ENCODE peak calls at places on chromosomes 6 and 20, in nine cellular contexts. P, D, Q, F, W, U, H, C and G are unnamed samples.
A peak's percentile ranks its signal among the peaks of the same experiment; 100 is the strongest.

GRCh38 chr6:163955752-163956151 is 541.2 kb downstream of the QKI start:
- DNase-seq in W (no peak), C (no peak), U (no peak), F (no peak), H (peak; percentile 73), Q (no peak), D (no peak), P (no peak), G (no peak)

GRCh38 chr6:88586371-88587157 is 376.9 kb downstream of the RNGTT start:
- DNase-seq in C (no peak), D (no peak), W (no peak), Q (no peak), H (no peak), U (no peak), F (no peak), P (no peak), G (peak; percentile 64)

GRCh38 chr6:100134297-100134696 is 140.3 kb upstream of the MCHR2 start:
- DNase-seq in D (no peak), F (no peak), W (no peak), C (no peak), U (no peak), H (no peak), Q (no peak), P (no peak), G (no peak)

GRCh38 chr6:37306026-37306425 is 47.8 kb upstream of the RNF8 start:
- DNase-seq in P (no peak), D (no peak), F (no peak), U (no peak), W (no peak), Q (no peak), H (no peak), C (no peak), G (no peak)

GRCh38 chr6:36853325-36853724 is 14.1 kb upstream of the CPNE5 start:
- DNase-seq in W (no peak), F (no peak), Q (peak; percentile 78), D (no peak), C (no peak), P (peak; percentile 94), U (peak; percentile 49), H (no peak), G (no peak)

GRCh38 chr6:128005009-128005408 is 104.2 kb upstream of the THEMIS start:
- DNase-seq in W (no peak), Q (no peak), C (no peak), D (no peak), P (no peak), H (no peak), F (no peak), U (no peak), G (no peak)

GRCh38 chr6:85676086-85676729 is 33.5 kb upstream of the SYNCRIP start:
- DNase-seq in W (no peak), U (no peak), C (no peak), Q (no peak), F (no peak), H (no peak), D (no peak), P (peak; percentile 18), G (no peak)

GRCh38 chr6:123211777-123212545 is 215.9 kb downstream of the CLVS2 start:
- DNase-seq in F (no peak), D (no peak), H (no peak), C (no peak), U (no peak), W (no peak), P (no peak), Q (no peak), G (no peak)

GRCh38 chr6:127550403-127550802 is 26.6 kb upstream of the C6orf58 start:
- DNase-seq in D (no peak), C (no peak), W (no peak), F (no peak), U (no peak), Q (no peak), H (no peak), P (peak; percentile 71), G (no peak)

GRCh38 chr20:20546402-20546801 is 166.0 kb downstream of the RALGAPA2 start:
- DNase-seq in C (no peak), F (no peak), P (no peak), U (no peak), W (no peak), Q (no peak), H (peak; percentile 37), D (no peak), G (no peak)

GRCh38 chr6:26043389-26044139 is 43.7 kb upstream of the HFE start:
- DNase-seq in D (peak; percentile 54), W (peak; percentile 96), Q (peak; percentile 83), H (peak; percentile 95), U (peak; percentile 99), C (no peak), F (peak; percentile 79), P (peak; percentile 98), G (peak; percentile 63)

GRCh38 chr6:118335325-118335724 is 212.8 kb upstream of the PLN start:
- DNase-seq in F (no peak), U (no peak), C (no peak), H (no peak), D (no peak), W (no peak), P (no peak), Q (no peak), G (no peak)

GRCh38 chr6:14086701-14087100 is 30.9 kb upstream of the CD83 start:
- DNase-seq in F (no peak), H (no peak), D (no peak), U (no peak), P (no peak), Q (no peak), W (no peak), C (no peak), G (no peak)

GRCh38 chr6:143068001-143068400 is 7.3 kb downstream of the AIG1 start:
- DNase-seq in U (peak; percentile 21), C (no peak), H (no peak), Q (no peak), D (no peak), W (no peak), P (peak; percentile 31), F (no peak), G (no peak)

GRCh38 chr20:62274332-62275262 is 28.2 kb upstream of the ADRM1 start:
- DNase-seq in D (no peak), P (no peak), W (no peak), H (no peak), C (no peak), U (no peak), F (no peak), Q (no peak), G (peak; percentile 98)

GRCh38 chr6:2986722-2987196 is 12.9 kb upstream of the NQO2 start:
- DNase-seq in Q (no peak), P (peak; percentile 97), C (no peak), D (no peak), W (no peak), H (no peak), F (no peak), U (peak; percentile 15), G (no peak)

GRCh38 chr6:42742116-42742894 is 3.6 kb downstream of the TBCC start:
- DNase-seq in D (no peak), C (no peak), P (peak; percentile 21), F (no peak), U (no peak), Q (no peak), H (peak; percentile 55), W (no peak), G (no peak)

GRCh38 chr20:48819813-48820648 is 7.8 kb downstream of the PREX1 start:
- DNase-seq in H (no peak), P (no peak), Q (no peak), C (no peak), U (no peak), D (no peak), W (peak; percentile 55), F (no peak), G (no peak)

GRCh38 chr6:103183831-103184411 is 1675.8 kb downstream of the HACE1 start:
- DNase-seq in U (no peak), D (no peak), H (no peak), P (no peak), F (no peak), Q (no peak), C (peak; percentile 70), W (no peak), G (no peak)

GRCh38 chr6:87029711-87030314 is 65.1 kb downstream of the CGA start:
- DNase-seq in Q (no peak), C (no peak), U (peak; percentile 65), H (peak; percentile 16), F (no peak), W (peak; percentile 42), D (no peak), P (peak; percentile 61), G (no peak)

GRCh38 chr6:111469543-111469942 is 13.5 kb downstream of the REV3L start:
- DNase-seq in U (peak; percentile 85), F (no peak), P (no peak), H (no peak), Q (no peak), D (no peak), W (no peak), C (no peak), G (no peak)

GRCh38 chr6:20846602-20847028 is 312.4 kb downstream of the CDKAL1 start:
- DNase-seq in P (peak; percentile 35), U (no peak), F (no peak), Q (no peak), W (peak; percentile 34), C (no peak), D (no peak), H (no peak), G (no peak)

GRCh38 chr20:51423810-51424209 is 118.7 kb downstream of the NFATC2 start:
- DNase-seq in D (no peak), P (no peak), H (no peak), C (peak; percentile 69), Q (no peak), W (no peak), U (no peak), F (no peak), G (no peak)

GRCh38 chr6:119052985-119053384 is 25.5 kb downstream of the FAM184A start:
- DNase-seq in F (no peak), D (no peak), P (no peak), W (peak; percentile 4), H (no peak), Q (no peak), U (no peak), C (no peak), G (no peak)

GRCh38 chr6:22132662-22133061 is 164.2 kb downstream of the PRL start:
- DNase-seq in H (no peak), D (no peak), W (no peak), P (no peak), C (no peak), F (no peak), U (no peak), Q (no peak), G (no peak)

GRCh38 chr6:89940225-89941027 is 46.2 kb downstream of the GJA10 start:
- DNase-seq in Q (peak; percentile 72), P (peak; percentile 83), U (peak; percentile 85), D (peak; percentile 30), W (peak; percentile 88), F (peak; percentile 80), H (peak; percentile 61), C (peak; percentile 65), G (peak; percentile 79)

GRCh38 chr6:4775591-4776492 is at the start of gene CDYL:
- DNase-seq in D (peak; percentile 78), C (peak; percentile 87), W (peak; percentile 90), H (peak; percentile 87), F (peak; percentile 90), P (peak; percentile 89), Q (peak; percentile 82), U (peak; percentile 90), G (peak; percentile 71)